ENCODE peak calls at places on chromosomes 11 and 22, in four cellular contexts. H, R, S and A are unnamed samples.

GRCh38 chr11:78613053-78613813 is 38.6 kb upstream of the NARS2 start:
- DNase-seq in H (no peak), R (no peak), S (no peak), A (no peak)

GRCh38 chr22:41681616-41682015 is 7.1 kb downstream of the SNU13 start:
- DNase-seq in H (no peak), R (no peak), S (peak), A (peak)

GRCh38 chr11:108693852-108694251 is 29.0 kb downstream of the DDX10 start:
- DNase-seq in H (no peak), R (peak), S (no peak), A (peak)

GRCh38 chr11:64744544-64745218 is 739 bp upstream of the RASGRP2 start:
- DNase-seq in H (no peak), R (no peak), S (no peak), A (no peak)

GRCh38 chr22:49580024-49580423 is 247.6 kb downstream of the BRD1 start:
- DNase-seq in H (no peak), R (no peak), S (no peak), A (no peak)

GRCh38 chr11:73531386-73531785 is 66.5 kb downstream of the FAM168A start:
- DNase-seq in H (no peak), R (no peak), S (no peak), A (no peak)

GRCh38 chr22:49937758-49938564 is 19.5 kb downstream of the CRELD2 start:
- DNase-seq in H (no peak), R (no peak), S (no peak), A (no peak)

GRCh38 chr11:94851864-94852581 is 83.9 kb downstream of the AMOTL1 start:
- DNase-seq in H (no peak), R (no peak), S (no peak), A (peak)

GRCh38 chr11:43784866-43785265 is 95.8 kb upstream of the ALKBH3 start:
- DNase-seq in H (no peak), R (no peak), S (no peak), A (no peak)

GRCh38 chr11:96424693-96425092 is 34.9 kb downstream of the JRKL start:
- DNase-seq in H (no peak), R (peak), S (no peak), A (peak)

GRCh38 chr11:130994043-130994442 is 77.8 kb upstream of the SNX19 start:
- DNase-seq in H (no peak), R (no peak), S (no peak), A (no peak)

GRCh38 chr22:38415561-38416321 is 39.3 kb downstream of the KCNJ4 start:
- DNase-seq in H (no peak), R (no peak), S (no peak), A (no peak)

GRCh38 chr22:44154431-44154942 is 26.2 kb upstream of the PARVG start:
- DNase-seq in H (no peak), R (no peak), S (no peak), A (peak)

GRCh38 chr11:559712-560304 is 730 bp downstream of the LMNTD2 start:
- DNase-seq in H (no peak), R (no peak), S (no peak), A (peak)

GRCh38 chr11:112477152-112477928 is 216.7 kb upstream of the PLET1 start:
- DNase-seq in H (no peak), R (no peak), S (no peak), A (no peak)

GRCh38 chr11:116701876-116702275 is 70.9 kb downstream of the BUD13 start:
- DNase-seq in H (no peak), R (no peak), S (no peak), A (no peak)

GRCh38 chr11:74570266-74571061 is 21.9 kb upstream of the POLD3 start:
- DNase-seq in H (peak), R (peak), S (peak), A (peak)

GRCh38 chr11:44904261-44905080 is 46.2 kb downstream of the TP53I11 start:
- DNase-seq in H (no peak), R (no peak), S (no peak), A (no peak)

GRCh38 chr22:35258144-35258988 is 1.1 kb downstream of the HMGXB4 start:
- DNase-seq in H (peak), R (peak), S (no peak), A (peak)

GRCh38 chr11:122578168-122578825 is 77.2 kb upstream of the UBASH3B start:
- DNase-seq in H (no peak), R (peak), S (no peak), A (peak)

GRCh38 chr11:2769779-2770555 is 70.2 kb upstream of the KCNQ1OT1 start:
- DNase-seq in H (no peak), R (no peak), S (no peak), A (no peak)

GRCh38 chr11:533586-534196 is 1.7 kb downstream of the HRAS start:
- DNase-seq in H (no peak), R (peak), S (no peak), A (no peak)

GRCh38 chr11:99117603-99118002 is 96.9 kb downstream of the CNTN5 start:
- DNase-seq in H (no peak), R (no peak), S (no peak), A (no peak)

GRCh38 chr11:32884770-32885384 is 7.7 kb upstream of the QSER1 start:
- DNase-seq in H (no peak), R (peak), S (no peak), A (peak)

GRCh38 chr11:62593434-62594044 is 2.2 kb upstream of the TUT1 start:
- DNase-seq in H (peak), R (peak), S (peak), A (peak)

GRCh38 chr11:113906038-113906437 is 1.4 kb downstream of the HTR3B start:
- DNase-seq in H (no peak), R (peak), S (no peak), A (no peak)

GRCh38 chr11:124179311-124179710 is 3.8 kb upstream of the OR10D3 start:
- DNase-seq in H (no peak), R (no peak), S (no peak), A (no peak)

GRCh38 chr11:64289011-64289564 is 2.0 kb upstream of the KCNK4 start:
- DNase-seq in H (no peak), R (no peak), S (no peak), A (no peak)

GRCh38 chr11:86816251-86816726 is 15.9 kb downstream of the PRSS23 start:
- DNase-seq in H (no peak), R (peak), S (no peak), A (peak)

GRCh38 chr11:78576549-78577097 is 2.0 kb upstream of the NARS2 start:
- DNase-seq in H (no peak), R (no peak), S (no peak), A (no peak)

GRCh38 chr11:10973416-10973815 is 115.6 kb upstream of the ZBED5 start:
- DNase-seq in H (no peak), R (no peak), S (no peak), A (no peak)

GRCh38 chr22:41780714-41781507 is 19.6 kb upstream of the CCDC134 start:
- DNase-seq in H (peak), R (peak), S (peak), A (no peak)

GRCh38 chr22:42425337-42425988 is 6.7 kb downstream of the NFAM1 start:
- DNase-seq in H (no peak), R (no peak), S (no peak), A (no peak)

GRCh38 chr11:28674432-28675076 is 566.4 kb downstream of the METTL15 start:
- DNase-seq in H (no peak), R (peak), S (no peak), A (peak)

GRCh38 chr11:121452609-121453150 is at the start of gene SORL1-AS1:
- DNase-seq in H (peak), R (no peak), S (peak), A (peak)

GRCh38 chr11:110199184-110199981 is 97.0 kb downstream of the RDX start:
- DNase-seq in H (no peak), R (no peak), S (no peak), A (no peak)

GRCh38 chr11:94638902-94639373 is 71.8 kb downstream of the PIWIL4 start:
- DNase-seq in H (no peak), R (peak), S (peak), A (no peak)